ENCODE peak calls at places on chromosomes 12 and 14, in four cellular contexts. Z is hepatocyte, F is tibial artery, P is testis. Q is an unnamed sample. For H3K4me1, the result is how much of the 10 kb centered on the place peaks cover.

GRCh38 chr14:67934087-67934486 is 114.5 kb downstream of the RAD51B start:
- DNase-seq in P (peak), Z (peak), F (no peak), Q (peak)

GRCh38 chr12:124213606-124214347 is 81.1 kb upstream of the RFLNA start:
- DNase-seq in Z (no peak), P (no peak), F (no peak), Q (no peak)

GRCh38 chr14:102988054-102988453 is 65.6 kb downstream of the AMN start:
- DNase-seq in P (no peak), Z (no peak), F (no peak), Q (no peak)

GRCh38 chr14:51626185-51626584 is 25.5 kb upstream of the FRMD6 start:
- DNase-seq in F (no peak), Z (no peak), P (no peak), Q (no peak)

GRCh38 chr12:93107943-93108342 is 178.8 kb upstream of the EEA1 start:
- DNase-seq in Z (no peak), F (no peak), P (no peak), Q (no peak)

GRCh38 chr12:15732341-15733061 is 56.7 kb downstream of the EPS8 start:
- DNase-seq in Z (peak), F (no peak), P (no peak), Q (no peak)

GRCh38 chr14:81178063-81178462 is 42.7 kb downstream of the GTF2A1 start:
- DNase-seq in Z (no peak), F (no peak), P (no peak), Q (no peak)

GRCh38 chr14:54606631-54607133 is 39.8 kb downstream of the SAMD4A start:
- DNase-seq in P (no peak), Z (no peak), F (peak), Q (peak)

GRCh38 chr12:107411792-107412535 is 273.6 kb upstream of the PWP1 start:
- DNase-seq in P (no peak), Z (peak), F (no peak), Q (no peak)

GRCh38 chr12:128671528-128672042 is 152.2 kb downstream of the SLC15A4 start:
- DNase-seq in P (no peak), Z (no peak), F (no peak), Q (no peak)

GRCh38 chr14:68981124-68981523 is 2.0 kb upstream of the ACTN1 start:
- DNase-seq in F (no peak), Z (no peak), P (no peak), Q (no peak)

GRCh38 chr12:6200266-6201198 is at the start of gene CD9:
- DNase-seq in P (peak), Z (peak), F (peak), Q (peak)

GRCh38 chr12:93707836-93708235 is 30.7 kb downstream of the CRADD start:
- DNase-seq in F (no peak), Z (no peak), P (no peak), Q (no peak)

GRCh38 chr12:26122681-26123481 is 2.0 kb downstream of the BHLHE41 start:
- DNase-seq in Z (peak), F (peak), P (peak), Q (peak)

GRCh38 chr12:24795699-24796385 is 153.1 kb downstream of the BCAT1 start:
- DNase-seq in F (no peak), P (no peak), Z (no peak), Q (no peak)

GRCh38 chr14:92718659-92719058 is 29.8 kb downstream of the LGMN start:
- DNase-seq in Z (no peak), F (no peak), P (no peak), Q (no peak)

GRCh38 chr14:63286071-63286470 is 32.7 kb downstream of the GPHB5 start:
- DNase-seq in F (no peak), Z (no peak), P (no peak), Q (no peak)

GRCh38 chr14:63290741-63291286 is 27.9 kb downstream of the GPHB5 start:
- DNase-seq in Z (no peak), F (no peak), P (no peak), Q (no peak)

GRCh38 chr14:63292805-63293204 is 25.9 kb downstream of the GPHB5 start:
- DNase-seq in Z (no peak), F (no peak), P (no peak), Q (no peak)

GRCh38 chr14:63287661-63288483 is 30.9 kb downstream of the GPHB5 start:
- DNase-seq in Z (no peak), P (no peak), F (no peak), Q (no peak)

DNA sequence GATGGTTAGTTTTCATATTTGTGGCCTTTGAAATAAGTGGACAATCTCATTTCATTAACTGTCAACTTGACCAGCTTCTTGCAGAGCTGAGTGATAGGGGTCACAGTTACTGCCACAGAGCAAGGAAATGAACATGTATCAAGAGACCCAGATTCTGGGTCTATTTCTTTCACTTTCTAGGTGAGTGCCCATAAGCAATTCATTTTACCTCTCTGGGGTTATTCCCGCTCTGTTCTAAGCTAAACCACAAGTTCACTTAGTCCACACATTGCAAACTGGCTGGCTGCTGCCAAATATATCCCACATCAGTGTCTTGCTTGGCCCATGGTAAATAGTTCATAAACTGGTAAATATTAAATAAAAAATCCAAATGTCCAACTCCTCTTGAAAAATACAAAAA is 29.9 kb downstream of the GPHB5 start:
- DNase-seq in F (no peak), P (no peak), Z (no peak), Q (no peak)
- H3K4me1 ChIP-seq in F (under half), P (under half), Z (under half), Q (under half)

GRCh38 chr12:57630891-57631433 is 2.0 kb downstream of the B4GALNT1 start:
- DNase-seq in P (peak), F (no peak), Z (no peak), Q (no peak)

GRCh38 chr12:57632898-57633825 is at the start of gene B4GALNT1:
- DNase-seq in F (no peak), Z (peak), P (peak), Q (peak)

GRCh38 chr12:57629897-57630471 is 3.0 kb downstream of the B4GALNT1 start:
- DNase-seq in Z (no peak), P (peak), F (no peak), Q (no peak)

GRCh38 chr12:57632369-57632897 is 568 bp downstream of the B4GALNT1 start:
- DNase-seq in Z (peak), P (peak), F (no peak), Q (no peak)

GRCh38 chr12:57631566-57632368 is 1.2 kb downstream of the B4GALNT1 start:
- DNase-seq in P (peak), F (no peak), Z (peak), Q (peak)
- H3K4me3 ChIP-seq in P (peak), F (peak), Z (no peak), Q (peak)

DNA sequence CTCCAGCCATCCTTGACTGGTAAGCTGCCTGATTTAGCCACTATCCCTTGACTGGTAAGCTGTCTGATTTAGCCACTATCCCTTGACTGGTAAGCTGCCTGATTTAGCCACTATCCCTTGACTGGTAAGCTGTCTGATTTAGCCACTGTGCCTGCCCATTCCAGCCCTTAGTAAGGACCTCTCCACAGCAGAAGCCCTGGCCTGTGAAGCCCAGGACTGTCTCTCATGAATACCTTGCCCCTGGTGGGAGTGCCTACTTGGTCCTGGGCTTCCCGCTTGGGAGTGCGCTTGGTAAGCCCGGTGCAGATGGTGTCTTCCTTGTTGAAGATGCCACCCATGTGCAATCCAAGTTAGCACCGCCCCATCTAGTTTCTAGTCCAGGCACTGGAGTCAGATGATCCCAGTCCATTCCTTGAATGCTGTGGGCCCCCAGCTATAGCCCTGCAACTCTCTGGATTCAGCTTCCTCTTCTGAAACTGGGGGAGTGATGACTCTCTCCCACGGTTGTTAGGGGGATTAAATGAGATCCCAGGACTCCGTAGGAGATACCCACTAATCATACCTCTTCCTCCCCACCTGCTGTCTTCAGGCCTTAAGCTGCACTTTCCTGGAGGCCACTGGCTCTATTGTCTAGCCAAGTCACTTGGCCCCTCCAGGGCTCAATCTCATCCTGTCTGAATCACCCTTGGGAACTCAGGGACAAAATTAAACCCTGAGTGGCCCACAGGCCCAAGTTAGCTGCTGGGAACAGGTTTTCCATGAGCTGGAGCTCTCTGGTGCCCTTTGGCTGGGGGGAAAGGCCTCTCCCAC is 5.7 kb upstream of the ASB2 start:
- DNase-seq in F (no peak), P (no peak), Z (no peak), Q (no peak)
- H3K4me1 ChIP-seq in F (under half), P (under half), Z (under half), Q (half or more)

DNA sequence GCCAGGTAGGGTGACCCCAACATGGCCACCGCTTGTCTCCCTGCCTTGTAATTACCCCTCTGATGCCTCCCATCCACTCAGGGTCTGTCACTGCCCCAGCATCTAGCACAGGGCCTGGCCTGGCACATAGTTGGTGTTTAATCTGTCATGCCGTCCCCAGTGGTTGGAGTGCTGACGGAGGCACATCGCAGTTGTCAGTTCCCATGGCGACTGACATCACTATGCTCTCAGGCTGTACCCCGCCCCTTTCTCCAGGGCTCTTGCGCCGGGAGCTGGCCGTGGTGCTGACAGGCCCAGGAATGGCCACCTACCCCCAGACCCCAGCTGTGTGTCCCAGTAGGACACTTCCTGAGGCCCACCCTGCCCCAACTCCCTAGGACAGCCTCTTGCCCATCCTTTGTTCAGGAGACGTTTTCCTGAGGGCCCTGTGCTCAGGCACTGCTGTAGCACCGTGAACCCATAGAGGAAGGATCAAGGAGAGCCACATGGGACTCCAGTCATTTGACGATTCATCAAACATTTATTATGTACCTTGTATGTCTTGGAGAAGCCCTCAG is 23.0 kb downstream of the FAM222A start:
- DNase-seq in F (peak), P (no peak), Z (peak), Q (peak)
- H3K4me3 ChIP-seq in F (no peak), P (no peak), Z (no peak), Q (no peak)

DNA sequence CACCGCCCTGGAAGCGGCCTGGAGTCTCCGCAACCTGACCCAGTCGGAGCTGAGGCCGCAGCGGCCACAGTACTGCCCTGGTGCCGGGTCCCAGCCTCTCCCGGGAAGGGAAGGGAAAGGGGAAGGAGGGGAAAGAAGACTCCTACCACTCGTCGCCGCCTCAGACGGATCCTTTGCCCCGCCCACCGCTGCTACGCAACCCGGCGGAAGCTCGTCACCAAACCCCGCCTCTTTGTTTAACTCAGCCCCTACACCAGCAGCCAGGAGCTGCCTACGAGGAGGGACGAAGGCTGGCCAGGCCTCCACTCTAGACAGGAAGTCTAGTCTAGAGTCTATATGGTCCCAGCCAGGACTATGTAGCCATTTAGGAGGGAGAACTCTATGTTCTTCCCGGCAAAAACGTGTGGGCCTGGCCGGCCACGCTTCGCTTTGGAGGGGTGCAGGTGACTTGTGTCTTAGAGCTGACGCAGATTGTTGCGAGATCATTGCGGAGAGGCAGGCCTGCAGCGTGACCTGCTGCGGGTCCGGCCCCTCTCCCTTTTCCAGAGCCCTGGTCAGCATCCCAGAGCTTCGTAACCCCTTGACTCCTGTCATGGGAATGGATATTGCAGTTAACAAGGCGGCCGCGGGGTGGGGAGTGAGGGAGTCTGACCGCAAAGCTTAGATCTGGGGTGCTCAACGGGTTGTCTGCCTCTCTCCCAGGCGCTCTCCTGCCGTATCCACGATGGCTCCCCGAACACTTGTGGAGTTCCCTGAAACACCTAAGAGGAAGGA is at the start of gene RNF41:
- DNase-seq in P (peak), F (peak), Z (peak), Q (peak)
- H3K4me1 ChIP-seq in P (under half), F (under half), Z (under half), Q (under half)

GRCh38 chr12:53204351-53204750 is 2.7 kb downstream of the ITGB7 start:
- DNase-seq in F (no peak), P (no peak), Z (no peak), Q (no peak)
- H3K4me3 ChIP-seq in F (no peak), P (no peak), Z (no peak), Q (no peak)

DNA sequence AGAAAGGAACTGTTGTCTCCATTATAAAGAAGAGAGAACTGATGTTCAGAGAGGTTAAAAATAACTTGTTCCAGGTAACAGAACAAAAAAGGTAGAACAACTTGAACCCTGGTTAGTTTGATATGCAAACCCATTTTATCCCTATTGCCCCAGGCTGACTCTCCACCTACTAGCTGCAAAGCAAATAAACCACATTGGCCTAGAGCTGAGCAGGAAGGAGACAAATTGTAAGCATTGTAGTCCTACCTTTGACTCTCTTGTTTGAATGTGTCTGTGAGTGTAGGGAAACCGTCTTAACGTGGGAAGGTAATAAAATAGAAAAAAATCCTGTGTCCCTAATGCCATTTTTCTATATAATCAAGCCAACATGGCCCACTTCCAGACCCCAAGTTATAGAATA is 126.4 kb downstream of the CCER1 start:
- DNase-seq in F (no peak), P (no peak), Z (no peak), Q (no peak)
- H3K4me1 ChIP-seq in F (under half), P (under half), Z (under half), Q (under half)

GRCh38 chr14:22388669-22389625 is 200.1 kb downstream of the DAD1 start:
- DNase-seq in Z (peak), P (no peak), F (no peak), Q (no peak)

GRCh38 chr14:22384974-22385526 is 204.0 kb downstream of the DAD1 start:
- DNase-seq in F (no peak), P (no peak), Z (no peak), Q (no peak)

GRCh38 chr14:22384167-22384549 is 204.9 kb downstream of the DAD1 start:
- DNase-seq in Z (no peak), P (no peak), F (no peak), Q (no peak)

GRCh38 chr14:22387776-22388241 is 201.2 kb downstream of the DAD1 start:
- DNase-seq in Z (no peak), P (no peak), F (no peak), Q (no peak)

DNA sequence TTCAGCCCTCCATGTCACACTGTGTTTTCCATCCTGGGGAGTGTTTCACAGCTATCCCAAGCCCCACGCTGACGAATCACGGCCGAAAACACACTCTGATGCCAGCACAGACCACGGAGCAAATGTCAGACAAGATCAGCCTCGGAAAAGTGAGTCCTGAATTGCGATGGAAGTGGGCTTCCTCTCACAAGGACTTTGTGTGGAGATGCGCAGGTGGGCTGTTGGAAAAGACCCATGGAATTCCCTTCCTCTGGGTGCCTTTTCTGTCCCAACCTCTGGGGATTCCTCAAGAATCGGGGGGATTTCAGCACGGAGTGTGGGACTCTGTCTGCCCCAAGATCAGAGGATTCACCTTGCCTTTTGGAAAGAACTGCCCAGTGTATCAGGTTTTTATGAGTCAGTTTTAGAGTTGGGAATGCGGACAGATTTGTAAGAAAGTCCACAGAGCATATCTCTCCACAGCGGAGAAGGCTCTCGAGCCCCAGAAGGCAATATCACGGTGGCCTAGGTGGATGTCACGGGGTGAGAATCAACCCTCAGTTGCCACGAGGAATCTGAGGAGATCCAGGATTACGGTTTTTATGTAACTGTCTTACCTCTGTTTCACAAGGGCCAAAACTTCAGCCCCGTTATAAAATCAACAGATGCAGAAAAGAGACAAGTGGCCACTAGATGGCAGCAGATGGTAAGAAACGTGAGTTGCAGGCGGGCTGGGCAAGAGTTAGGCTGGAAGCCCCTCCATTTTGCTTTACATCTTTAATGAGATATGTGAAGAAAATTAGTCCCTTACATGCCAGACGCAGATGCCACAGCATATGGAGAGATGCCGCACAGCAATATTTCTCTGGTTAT is 201.9 kb downstream of the DAD1 start:
- DNase-seq in P (peak), F (peak), Z (peak), Q (peak)
- H3K4me3 ChIP-seq in P (peak), F (no peak), Z (no peak), Q (no peak)

DNA sequence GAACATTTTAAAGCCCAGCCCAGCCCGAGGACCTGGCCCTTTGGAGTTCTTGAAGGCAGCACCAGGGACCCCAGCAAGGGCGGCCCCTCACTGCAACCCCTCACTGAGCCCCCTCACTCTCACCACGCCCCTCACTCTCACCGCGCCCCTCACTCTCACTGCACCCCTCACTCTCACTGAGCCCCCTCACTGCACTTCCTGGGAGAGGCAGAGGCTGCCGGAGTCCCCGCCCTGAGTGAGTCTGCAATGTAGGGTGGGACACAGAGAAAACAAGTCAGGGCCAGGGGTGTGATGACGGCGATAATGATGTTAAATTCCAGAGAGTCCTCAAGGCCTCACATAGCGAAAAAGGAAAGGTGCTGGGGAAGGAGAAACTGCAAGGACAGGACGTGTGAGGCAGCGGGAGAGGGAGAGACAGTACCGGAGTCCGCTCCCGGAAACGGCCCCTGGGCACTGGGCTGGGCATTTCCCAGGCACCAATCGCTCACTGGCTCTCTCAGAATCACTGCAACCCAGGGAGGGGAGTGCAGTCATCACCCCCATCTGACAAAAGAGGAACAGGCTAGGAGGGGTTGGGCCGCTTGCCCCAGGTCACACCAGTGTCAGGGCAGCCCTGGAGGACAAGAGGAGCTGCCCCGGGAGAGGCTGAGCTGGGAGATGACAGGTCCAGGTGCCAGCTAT is 24.9 kb downstream of the CCDC88C start:
- DNase-seq in F (no peak), Z (no peak), P (no peak), Q (no peak)
- H3K4me1 ChIP-seq in F (under half), Z (under half), P (under half), Q (under half)

Q was measured in heart left ventricle.